ENCODE peak calls at places on chromosomes 5 and 9, in seven cellular contexts. One of them, this sample, is unnamed.

GRCh38 chr5:40781843-40782409 is 16.2 kb downstream of the PRKAA1 start:
- DNase-seq in M059J: peak
- DNase-seq in AG08395: peak
- DNase-seq in DMS153: no peak
- DNase-seq in left cardiac atrium: peak
- DNase-seq in stimulated activated CD4-positive, alpha-beta T cell treated with anti-CD3 and anti-CD28 coated beads, Interleukin-12 subunit alpha, Interleukin-12 subunit beta, amount 100 ng/mL, for 24 hours: no peak
- DNase-seq in H1: no peak
- DNase-seq in this sample: no peak

GRCh38 chr5:1000329-1000728 is 8.3 kb upstream of the NKD2 start:
- DNase-seq in stimulated activated CD4-positive, alpha-beta T cell treated with anti-CD3 and anti-CD28 coated beads, Interleukin-12 subunit alpha, Interleukin-12 subunit beta, amount 100 ng/mL, for 24 hours: no peak
- DNase-seq in left cardiac atrium: no peak
- DNase-seq in AG08395: no peak
- DNase-seq in H1: no peak
- DNase-seq in DMS153: no peak
- DNase-seq in M059J: no peak
- DNase-seq in this sample: peak

GRCh38 chr5:6576861-6577501 is 55.9 kb downstream of the NSUN2 start:
- DNase-seq in M059J: peak
- DNase-seq in DMS153: no peak
- DNase-seq in left cardiac atrium: no peak
- DNase-seq in AG08395: peak
- DNase-seq in stimulated activated CD4-positive, alpha-beta T cell treated with anti-CD3 and anti-CD28 coated beads, Interleukin-12 subunit alpha, Interleukin-12 subunit beta, amount 100 ng/mL, for 24 hours: no peak
- DNase-seq in H1: no peak
- DNase-seq in this sample: peak

GRCh38 chr5:67886761-67887160 is 328.8 kb upstream of the PIK3R1 start:
- DNase-seq in left cardiac atrium: no peak
- DNase-seq in AG08395: no peak
- DNase-seq in H1: no peak
- DNase-seq in M059J: no peak
- DNase-seq in DMS153: no peak
- DNase-seq in stimulated activated CD4-positive, alpha-beta T cell treated with anti-CD3 and anti-CD28 coated beads, Interleukin-12 subunit alpha, Interleukin-12 subunit beta, amount 100 ng/mL, for 24 hours: no peak
- DNase-seq in this sample: no peak

GRCh38 chr9:89427621-89428221 is 70.2 kb downstream of the SEMA4D start:
- DNase-seq in left cardiac atrium: no peak
- DNase-seq in stimulated activated CD4-positive, alpha-beta T cell treated with anti-CD3 and anti-CD28 coated beads, Interleukin-12 subunit alpha, Interleukin-12 subunit beta, amount 100 ng/mL, for 24 hours: peak
- DNase-seq in DMS153: no peak
- DNase-seq in AG08395: no peak
- DNase-seq in M059J: peak
- DNase-seq in H1: no peak
- DNase-seq in this sample: no peak

GRCh38 chr5:148960070-148960769 is 102.6 kb downstream of the SH3TC2 start:
- DNase-seq in M059J: no peak
- DNase-seq in AG08395: no peak
- DNase-seq in left cardiac atrium: no peak
- DNase-seq in stimulated activated CD4-positive, alpha-beta T cell treated with anti-CD3 and anti-CD28 coated beads, Interleukin-12 subunit alpha, Interleukin-12 subunit beta, amount 100 ng/mL, for 24 hours: no peak
- DNase-seq in DMS153: no peak
- DNase-seq in H1: no peak
- DNase-seq in this sample: no peak

GRCh38 chr9:114898741-114899140 is 31.6 kb downstream of the TNFSF8 start:
- DNase-seq in stimulated activated CD4-positive, alpha-beta T cell treated with anti-CD3 and anti-CD28 coated beads, Interleukin-12 subunit alpha, Interleukin-12 subunit beta, amount 100 ng/mL, for 24 hours: peak
- DNase-seq in DMS153: no peak
- DNase-seq in M059J: no peak
- DNase-seq in left cardiac atrium: peak
- DNase-seq in AG08395: no peak
- DNase-seq in H1: no peak
- DNase-seq in this sample: peak

GRCh38 chr9:133341369-133342082 is 5.5 kb upstream of the SURF6 start:
- DNase-seq in AG08395: no peak
- DNase-seq in M059J: no peak
- DNase-seq in DMS153: no peak
- DNase-seq in stimulated activated CD4-positive, alpha-beta T cell treated with anti-CD3 and anti-CD28 coated beads, Interleukin-12 subunit alpha, Interleukin-12 subunit beta, amount 100 ng/mL, for 24 hours: no peak
- DNase-seq in H1: no peak
- DNase-seq in left cardiac atrium: peak
- DNase-seq in this sample: peak

GRCh38 chr5:73644385-73644963 is 18.5 kb downstream of the ARHGEF28 start:
- DNase-seq in M059J: no peak
- DNase-seq in stimulated activated CD4-positive, alpha-beta T cell treated with anti-CD3 and anti-CD28 coated beads, Interleukin-12 subunit alpha, Interleukin-12 subunit beta, amount 100 ng/mL, for 24 hours: no peak
- DNase-seq in AG08395: no peak
- DNase-seq in H1: no peak
- DNase-seq in left cardiac atrium: no peak
- DNase-seq in DMS153: no peak
- DNase-seq in this sample: no peak

GRCh38 chr9:116090030-116090770 is 63.4 kb upstream of the PAPPA start:
- DNase-seq in left cardiac atrium: no peak
- DNase-seq in AG08395: no peak
- DNase-seq in H1: no peak
- DNase-seq in M059J: peak
- DNase-seq in DMS153: no peak
- DNase-seq in stimulated activated CD4-positive, alpha-beta T cell treated with anti-CD3 and anti-CD28 coated beads, Interleukin-12 subunit alpha, Interleukin-12 subunit beta, amount 100 ng/mL, for 24 hours: no peak
- DNase-seq in this sample: no peak

GRCh38 chr5:62627901-62628300 is 49.3 kb downstream of the LRRC70 start:
- DNase-seq in stimulated activated CD4-positive, alpha-beta T cell treated with anti-CD3 and anti-CD28 coated beads, Interleukin-12 subunit alpha, Interleukin-12 subunit beta, amount 100 ng/mL, for 24 hours: no peak
- DNase-seq in H1: no peak
- DNase-seq in AG08395: no peak
- DNase-seq in left cardiac atrium: no peak
- DNase-seq in M059J: no peak
- DNase-seq in DMS153: no peak
- DNase-seq in this sample: no peak

GRCh38 chr5:37799865-37800421 is 39.9 kb downstream of the GDNF start:
- DNase-seq in stimulated activated CD4-positive, alpha-beta T cell treated with anti-CD3 and anti-CD28 coated beads, Interleukin-12 subunit alpha, Interleukin-12 subunit beta, amount 100 ng/mL, for 24 hours: no peak
- DNase-seq in AG08395: no peak
- DNase-seq in M059J: no peak
- DNase-seq in H1: no peak
- DNase-seq in DMS153: no peak
- DNase-seq in left cardiac atrium: no peak
- DNase-seq in this sample: no peak

GRCh38 chr9:1231998-1232919 is 182.1 kb downstream of the DMRT2 start:
- DNase-seq in M059J: peak
- DNase-seq in AG08395: peak
- DNase-seq in left cardiac atrium: peak
- DNase-seq in DMS153: no peak
- DNase-seq in H1: no peak
- DNase-seq in stimulated activated CD4-positive, alpha-beta T cell treated with anti-CD3 and anti-CD28 coated beads, Interleukin-12 subunit alpha, Interleukin-12 subunit beta, amount 100 ng/mL, for 24 hours: no peak
- DNase-seq in this sample: peak

GRCh38 chr9:130140701-130141100 is 31.5 kb upstream of the NCS1 start:
- DNase-seq in stimulated activated CD4-positive, alpha-beta T cell treated with anti-CD3 and anti-CD28 coated beads, Interleukin-12 subunit alpha, Interleukin-12 subunit beta, amount 100 ng/mL, for 24 hours: peak
- DNase-seq in M059J: no peak
- DNase-seq in DMS153: no peak
- DNase-seq in H1: no peak
- DNase-seq in AG08395: no peak
- DNase-seq in left cardiac atrium: no peak
- DNase-seq in this sample: no peak

GRCh38 chr9:14140121-14140520 is 173.8 kb downstream of the NFIB start:
- DNase-seq in DMS153: no peak
- DNase-seq in AG08395: no peak
- DNase-seq in stimulated activated CD4-positive, alpha-beta T cell treated with anti-CD3 and anti-CD28 coated beads, Interleukin-12 subunit alpha, Interleukin-12 subunit beta, amount 100 ng/mL, for 24 hours: no peak
- DNase-seq in left cardiac atrium: no peak
- DNase-seq in M059J: no peak
- DNase-seq in H1: no peak
- DNase-seq in this sample: no peak

GRCh38 chr9:124857533-124858162 is 4.1 kb downstream of the RPL35 start:
- DNase-seq in stimulated activated CD4-positive, alpha-beta T cell treated with anti-CD3 and anti-CD28 coated beads, Interleukin-12 subunit alpha, Interleukin-12 subunit beta, amount 100 ng/mL, for 24 hours: no peak
- DNase-seq in H1: no peak
- DNase-seq in AG08395: no peak
- DNase-seq in DMS153: no peak
- DNase-seq in left cardiac atrium: no peak
- DNase-seq in M059J: no peak
- DNase-seq in this sample: no peak

GRCh38 chr5:142120247-142120935 is 11.8 kb downstream of the NDFIP1 start:
- DNase-seq in H1: no peak
- DNase-seq in left cardiac atrium: no peak
- DNase-seq in stimulated activated CD4-positive, alpha-beta T cell treated with anti-CD3 and anti-CD28 coated beads, Interleukin-12 subunit alpha, Interleukin-12 subunit beta, amount 100 ng/mL, for 24 hours: no peak
- DNase-seq in AG08395: no peak
- DNase-seq in M059J: peak
- DNase-seq in DMS153: no peak
- DNase-seq in this sample: no peak

GRCh38 chr9:110270211-110270995 is 14.1 kb upstream of the TXN start:
- DNase-seq in left cardiac atrium: no peak
- DNase-seq in AG08395: no peak
- DNase-seq in M059J: no peak
- DNase-seq in stimulated activated CD4-positive, alpha-beta T cell treated with anti-CD3 and anti-CD28 coated beads, Interleukin-12 subunit alpha, Interleukin-12 subunit beta, amount 100 ng/mL, for 24 hours: no peak
- DNase-seq in H1: no peak
- DNase-seq in DMS153: no peak
- DNase-seq in this sample: no peak

GRCh38 chr5:97194366-97194765 is 11.3 kb upstream of the RIOK2 start:
- DNase-seq in M059J: no peak
- DNase-seq in stimulated activated CD4-positive, alpha-beta T cell treated with anti-CD3 and anti-CD28 coated beads, Interleukin-12 subunit alpha, Interleukin-12 subunit beta, amount 100 ng/mL, for 24 hours: no peak
- DNase-seq in DMS153: no peak
- DNase-seq in H1: no peak
- DNase-seq in AG08395: no peak
- DNase-seq in left cardiac atrium: no peak
- DNase-seq in this sample: no peak

GRCh38 chr9:123311250-123311753 is 42.9 kb upstream of the STRBP start:
- DNase-seq in stimulated activated CD4-positive, alpha-beta T cell treated with anti-CD3 and anti-CD28 coated beads, Interleukin-12 subunit alpha, Interleukin-12 subunit beta, amount 100 ng/mL, for 24 hours: no peak
- DNase-seq in DMS153: no peak
- DNase-seq in H1: no peak
- DNase-seq in left cardiac atrium: no peak
- DNase-seq in M059J: no peak
- DNase-seq in AG08395: no peak
- DNase-seq in this sample: no peak

GRCh38 chr9:94870793-94871558 is 144.5 kb downstream of the AOPEP start:
- DNase-seq in H1: no peak
- DNase-seq in M059J: peak
- DNase-seq in left cardiac atrium: peak
- DNase-seq in stimulated activated CD4-positive, alpha-beta T cell treated with anti-CD3 and anti-CD28 coated beads, Interleukin-12 subunit alpha, Interleukin-12 subunit beta, amount 100 ng/mL, for 24 hours: no peak
- DNase-seq in AG08395: no peak
- DNase-seq in DMS153: no peak
- DNase-seq in this sample: no peak

GRCh38 chr5:178249191-178249989 is 16.8 kb upstream of the PHYKPL start:
- DNase-seq in stimulated activated CD4-positive, alpha-beta T cell treated with anti-CD3 and anti-CD28 coated beads, Interleukin-12 subunit alpha, Interleukin-12 subunit beta, amount 100 ng/mL, for 24 hours: no peak
- DNase-seq in DMS153: no peak
- DNase-seq in AG08395: peak
- DNase-seq in H1: no peak
- DNase-seq in M059J: peak
- DNase-seq in left cardiac atrium: no peak
- DNase-seq in this sample: no peak

GRCh38 chr5:130762031-130762430 is 403.0 kb downstream of the HINT1 start:
- DNase-seq in stimulated activated CD4-positive, alpha-beta T cell treated with anti-CD3 and anti-CD28 coated beads, Interleukin-12 subunit alpha, Interleukin-12 subunit beta, amount 100 ng/mL, for 24 hours: no peak
- DNase-seq in H1: no peak
- DNase-seq in AG08395: peak
- DNase-seq in DMS153: no peak
- DNase-seq in M059J: no peak
- DNase-seq in left cardiac atrium: no peak
- DNase-seq in this sample: no peak

GRCh38 chr5:65364907-65365306 is 116.8 kb downstream of the ADAMTS6 start:
- DNase-seq in H1: no peak
- DNase-seq in left cardiac atrium: no peak
- DNase-seq in stimulated activated CD4-positive, alpha-beta T cell treated with anti-CD3 and anti-CD28 coated beads, Interleukin-12 subunit alpha, Interleukin-12 subunit beta, amount 100 ng/mL, for 24 hours: no peak
- DNase-seq in M059J: peak
- DNase-seq in AG08395: no peak
- DNase-seq in DMS153: no peak
- DNase-seq in this sample: no peak

GRCh38 chr5:109045710-109046109 is 298.0 kb downstream of the FER start:
- DNase-seq in H1: no peak
- DNase-seq in M059J: no peak
- DNase-seq in left cardiac atrium: no peak
- DNase-seq in stimulated activated CD4-positive, alpha-beta T cell treated with anti-CD3 and anti-CD28 coated beads, Interleukin-12 subunit alpha, Interleukin-12 subunit beta, amount 100 ng/mL, for 24 hours: no peak
- DNase-seq in DMS153: no peak
- DNase-seq in AG08395: no peak
- DNase-seq in this sample: no peak

GRCh38 chr5:144060598-144060997 is 109.9 kb downstream of the YIPF5 start:
- DNase-seq in H1: no peak
- DNase-seq in left cardiac atrium: no peak
- DNase-seq in stimulated activated CD4-positive, alpha-beta T cell treated with anti-CD3 and anti-CD28 coated beads, Interleukin-12 subunit alpha, Interleukin-12 subunit beta, amount 100 ng/mL, for 24 hours: no peak
- DNase-seq in AG08395: no peak
- DNase-seq in M059J: peak
- DNase-seq in DMS153: no peak
- DNase-seq in this sample: no peak

GRCh38 chr9:2418619-2419018 is 203.0 kb upstream of the VLDLR start:
- DNase-seq in H1: no peak
- DNase-seq in M059J: peak
- DNase-seq in left cardiac atrium: no peak
- DNase-seq in stimulated activated CD4-positive, alpha-beta T cell treated with anti-CD3 and anti-CD28 coated beads, Interleukin-12 subunit alpha, Interleukin-12 subunit beta, amount 100 ng/mL, for 24 hours: no peak
- DNase-seq in DMS153: peak
- DNase-seq in AG08395: no peak
- DNase-seq in this sample: no peak